ENCODE peak calls at places on chromosomes 4 and X, in five cellular contexts. S is astrocyte of the cerebellum, B is astrocyte of the spinal cord, D is AG09309, M is kidney. O is an unnamed sample.

GRCh38 chr4:81485310-81485980 is 13.7 kb upstream of the RASGEF1B start:
- DNase-seq in M (no peak), D (no peak), S (no peak), B (no peak), O (no peak)

GRCh38 chr4:110129544-110129943 is 68.9 kb downstream of the ELOVL6 start:
- DNase-seq in M (no peak), S (no peak), B (no peak), D (no peak), O (no peak)

GRCh38 chr4:180363817-180364216 is 1879.4 kb upstream of the TENM3 start:
- DNase-seq in S (no peak), D (no peak), M (no peak), B (no peak), O (peak; percentile 76)

GRCh38 chrX:15334561-15334960 is 762 bp downstream of the PIGA start:
- DNase-seq in S (no peak), D (no peak), M (no peak), B (peak; percentile 19), O (peak; percentile 75)

GRCh38 chr4:140743194-140743931 is 12.8 kb downstream of the TBC1D9 start:
- DNase-seq in B (peak; percentile 36), M (no peak), S (no peak), D (no peak), O (peak; percentile 35)

GRCh38 chrX:132480581-132481203 is 8.1 kb downstream of the MBNL3 start:
- DNase-seq in M (no peak), D (peak; percentile 73), B (peak; percentile 19), S (no peak), O (peak; percentile 60)

GRCh38 chr4:94758141-94758699 is 465 bp downstream of the BMPR1B start:
- DNase-seq in S (no peak), M (peak; percentile 91), D (no peak), B (peak; percentile 50), O (peak; percentile 54)

GRCh38 chr4:38876636-38877035 is 9.0 kb downstream of the FAM114A1 start:
- DNase-seq in B (no peak), D (no peak), M (no peak), S (no peak), O (no peak)

GRCh38 chrX:68355629-68355920 is 77.7 kb downstream of the OPHN1 start:
- DNase-seq in D (no peak), M (no peak), B (no peak), S (no peak), O (peak; percentile 54)

GRCh38 chr4:107740950-107741701 is 21.1 kb upstream of the PAPSS1 start:
- DNase-seq in D (peak; percentile 61), S (peak; percentile 42), M (peak; percentile 79), B (peak; percentile 69), O (peak; percentile 21)

GRCh38 chr4:139901516-139902327 is 236.1 kb downstream of the MGST2 start:
- DNase-seq in D (no peak), M (no peak), S (no peak), B (peak; percentile 61), O (peak; percentile 33)

GRCh38 chr4:2792711-2793577 is at the start of gene SH3BP2:
- DNase-seq in D (no peak), S (no peak), B (peak; percentile 66), M (peak; percentile 95), O (peak; percentile 59)

GRCh38 chr4:7285244-7286122 is 93.1 kb downstream of the SORCS2 start:
- DNase-seq in D (no peak), S (no peak), B (no peak), M (no peak), O (no peak)

GRCh38 chrX:100994352-100995281 is 25.1 kb downstream of the ARL13A start:
- DNase-seq in D (no peak), S (no peak), M (no peak), B (peak; percentile 9), O (peak; percentile 76)

GRCh38 chr4:185115827-185116232 is 27.2 kb upstream of the SLC25A4 start:
- DNase-seq in D (no peak), M (peak; percentile 87), B (peak; percentile 47), S (peak; percentile 43), O (no peak)

GRCh38 chrX:19697416-19697815 is 182.1 kb upstream of the MAP3K15 start:
- DNase-seq in M (no peak), B (peak; percentile 30), S (no peak), D (no peak), O (peak; percentile 80)

GRCh38 chr4:124636793-124637192 is 75.7 kb downstream of the ANKRD50 start:
- DNase-seq in B (peak; percentile 31), S (peak; percentile 46), D (no peak), M (no peak), O (no peak)

GRCh38 chr4:84634961-84635360 is 52.0 kb downstream of the CDS1 start:
- DNase-seq in S (no peak), M (no peak), B (no peak), D (no peak), O (peak; percentile 60)

GRCh38 chr4:96356591-96357360 is 516.9 kb downstream of the PDHA2 start:
- DNase-seq in B (peak; percentile 70), S (peak; percentile 79), M (no peak), D (no peak), O (no peak)

GRCh38 chrX:109732319-109732779 is 708 bp downstream of the ACSL4 start:
- DNase-seq in B (peak; percentile 58), S (no peak), M (no peak), D (no peak), O (peak; percentile 56)

GRCh38 chr4:143215873-143216272 is 31.2 kb downstream of the USP38 start:
- DNase-seq in D (no peak), M (no peak), S (no peak), B (no peak), O (no peak)

GRCh38 chrX:15343075-15343476 is 7.8 kb upstream of the PIGA start:
- DNase-seq in M (no peak), S (no peak), B (no peak), D (peak; percentile 31), O (peak; percentile 60)

GRCh38 chr4:82372502-82372873 is 1.3 kb downstream of the HNRNPD start:
- DNase-seq in D (no peak), M (no peak), B (no peak), S (no peak), O (peak; percentile 7)

GRCh38 chr4:98248984-98249383 is 12.2 kb upstream of the RAP1GDS1 start:
- DNase-seq in S (no peak), D (no peak), B (no peak), M (no peak), O (no peak)

GRCh38 chrX:13750812-13751211 is 16.3 kb downstream of the OFD1 start:
- DNase-seq in S (no peak), D (no peak), M (no peak), B (no peak), O (no peak)
- H3K4me3 ChIP-seq in S (no peak overlapping the region), D (no peak overlapping the region), M (no peak overlapping the region), B (no peak overlapping the region), O (no peak overlapping the region)

GRCh38 chrX:12309040-12309732 is 170.9 kb downstream of the FRMPD4 start:
- DNase-seq in M (no peak), B (no peak), S (no peak), D (no peak), O (peak; percentile 85)

GRCh38 chrX:12307961-12308360 is 169.7 kb downstream of the FRMPD4 start:
- DNase-seq in S (no peak), M (no peak), B (no peak), D (no peak), O (no peak)

GRCh38 chrX:12304261-12304660 is 166.0 kb downstream of the FRMPD4 start:
- DNase-seq in D (peak; percentile 7), M (no peak), S (no peak), B (no peak), O (no peak)

GRCh38 chrX:12308420-12308819 is 170.1 kb downstream of the FRMPD4 start:
- DNase-seq in M (no peak), S (no peak), D (no peak), B (no peak), O (no peak)

DNA sequence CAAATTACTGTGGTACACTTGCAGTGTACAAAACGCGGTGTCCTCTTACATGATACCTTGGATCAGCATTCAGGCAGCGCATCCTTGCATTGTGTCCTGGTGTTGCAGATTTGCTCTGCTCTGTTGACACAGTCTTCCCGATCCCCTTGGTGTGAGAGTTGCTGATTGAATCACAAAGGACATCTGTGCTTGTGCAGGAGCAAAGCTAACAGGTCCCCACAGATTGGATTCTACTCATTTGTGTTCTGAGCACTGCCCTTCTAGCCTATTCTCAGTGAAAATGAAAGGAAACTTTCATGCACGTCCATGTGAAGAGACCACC is 171.4 kb downstream of the FRMPD4 start:
- DNase-seq in M (no peak), S (no peak), D (no peak), B (no peak), O (no peak)
- H3K4me3 ChIP-seq in M (no peak overlapping the region), S (no peak overlapping the region), D (no peak overlapping the region), B (no peak overlapping the region), O (no peak overlapping the region)

DNA sequence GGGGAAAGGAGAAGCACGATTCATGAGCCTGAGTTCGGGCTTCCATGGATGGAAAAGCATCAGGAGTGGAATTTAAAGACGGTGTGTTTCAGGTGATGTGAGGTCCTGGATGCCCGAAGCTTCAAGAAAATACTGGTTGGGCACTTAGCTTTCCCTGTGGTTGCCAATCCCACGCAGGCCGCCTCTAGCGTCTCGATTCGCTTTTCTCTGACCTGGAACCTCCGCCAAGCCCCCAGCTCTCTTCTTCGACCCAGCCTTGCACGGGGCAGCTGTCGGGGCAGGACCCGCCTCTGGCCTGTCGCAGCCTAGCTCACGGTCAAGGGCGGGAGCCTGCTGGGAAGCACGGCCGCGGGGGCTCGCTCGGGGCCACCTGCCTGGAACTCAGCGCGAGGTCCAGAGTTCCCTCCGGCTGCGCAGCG is 308 bp upstream of the TLR2 start:
- DNase-seq in M (peak; percentile 92), D (no peak), B (no peak), S (no peak), O (no peak)
- H3K4me3 ChIP-seq in M (peak overlapping the region; percentile 51), D (peak overlapping the region; percentile 32), B (peak overlapping the region; percentile 45), S (peak overlapping the region; percentile 53), O (peak overlapping the region; percentile 79)

GRCh38 chr4:1245481-1246051 is 3.4 kb downstream of the CTBP1 start:
- DNase-seq in B (no peak), S (no peak), M (peak; percentile 72), D (no peak), O (no peak)
- H3K4me3 ChIP-seq in B (no peak overlapping the region), S (no peak overlapping the region), M (no peak overlapping the region), D (no peak overlapping the region), O (peak overlapping the region; percentile 90)

GRCh38 chrX:17738002-17738713 is 865 bp downstream of the SCML1 start:
- DNase-seq in B (peak; percentile 32), D (no peak), M (peak; percentile 82), S (no peak), O (peak; percentile 45)

GRCh38 chrX:17737707-17738001 is 361 bp downstream of the SCML1 start:
- DNase-seq in M (no peak), D (no peak), S (no peak), B (peak; percentile 19), O (no peak)

GRCh38 chrX:17735396-17735795 is 1.9 kb upstream of the SCML1 start:
- DNase-seq in B (no peak), S (no peak), D (no peak), M (no peak), O (no peak)

GRCh38 chrX:17736856-17737706 is at the start of gene SCML1:
- DNase-seq in B (peak; percentile 97), D (peak; percentile 89), M (peak; percentile 99), S (peak; percentile 92), O (peak; percentile 95)

DNA sequence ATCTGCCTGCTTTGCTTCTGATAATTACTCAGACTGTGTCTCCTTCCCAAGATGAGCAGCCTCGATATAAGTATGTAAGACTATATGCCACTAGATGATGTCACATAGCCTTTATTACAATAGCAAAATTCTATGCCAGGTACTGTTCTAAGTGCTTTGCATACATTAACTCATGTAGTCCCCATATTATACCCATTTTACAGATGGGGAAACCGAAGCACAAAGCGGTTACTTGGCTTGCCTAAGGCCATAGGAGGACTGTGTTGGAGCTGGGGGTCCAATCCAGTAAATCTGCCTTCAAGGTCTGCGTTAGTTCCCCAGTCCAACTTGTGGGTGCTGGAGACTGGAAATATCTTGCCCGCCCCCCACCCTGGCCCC is 826 bp upstream of the SCML1 start:
- DNase-seq in D (no peak), M (no peak), B (no peak), S (no peak), O (peak; percentile 15)
- H3K4me3 ChIP-seq in D (peak overlapping the region; percentile 57), M (peak overlapping the region; percentile 48), B (peak overlapping the region; percentile 43), S (peak overlapping the region; percentile 40), O (peak overlapping the region; percentile 69)

O was measured in PC-3.